ENCODE peak calls at places on chromosomes 6 and 20, in six cellular contexts. B is germinal center, N is GM03348, U is EL, F is SJSA1, L is NCI-H69. Z is an unnamed sample.

GRCh38 chr6:34360556-34360955 is 31.9 kb downstream of the NUDT3 start:
- DNase-seq in B (no peak), N (peak), U (peak), F (no peak), L (no peak), Z (no peak)

GRCh38 chr6:170456886-170457698 is 96.0 kb downstream of the PSMB1 start:
- DNase-seq in B (no peak), N (no peak), U (no peak), F (no peak), L (peak), Z (no peak)

GRCh38 chr6:133919362-133919761 is 30.4 kb downstream of the TCF21 start:
- DNase-seq in B (no peak), N (no peak), U (no peak), F (no peak), L (no peak), Z (no peak)

GRCh38 chr6:144415014-144415413 is 129.9 kb downstream of the UTRN start:
- DNase-seq in B (no peak), N (peak), U (peak), F (peak), L (peak), Z (no peak)

GRCh38 chr6:134182528-134182927 is 130.1 kb upstream of the SLC2A12 start:
- DNase-seq in B (no peak), N (no peak), U (no peak), F (no peak), L (peak), Z (no peak)

GRCh38 chr20:8128291-8129046 is 3.6 kb upstream of the PLCB1 start:
- DNase-seq in B (no peak), N (no peak), U (no peak), F (no peak), L (no peak), Z (no peak)

GRCh38 chr20:12597491-12597890 is 411.3 kb upstream of the SPTLC3 start:
- DNase-seq in B (no peak), N (no peak), U (no peak), F (no peak), L (no peak), Z (no peak)

GRCh38 chr20:57392130-57392445 is 892 bp downstream of the RBM38 start:
- DNase-seq in B (no peak), N (no peak), U (no peak), F (no peak), L (no peak), Z (peak)

GRCh38 chr6:97850458-97851218 is 567.6 kb upstream of the MMS22L start:
- DNase-seq in B (no peak), N (peak), U (no peak), F (no peak), L (peak), Z (no peak)

GRCh38 chr6:157148391-157149323 is 174.7 kb downstream of the TMEM242 start:
- DNase-seq in B (no peak), N (peak), U (peak), F (peak), L (peak), Z (no peak)

GRCh38 chr6:96301023-96301422 is 220.6 kb upstream of the UFL1 start:
- DNase-seq in B (no peak), N (no peak), U (no peak), F (no peak), L (peak), Z (no peak)

GRCh38 chr6:156427345-156427744 is 349.8 kb upstream of the ARID1B start:
- DNase-seq in B (no peak), N (no peak), U (peak), F (peak), L (peak), Z (no peak)

GRCh38 chr6:18262812-18263560 is 1.3 kb downstream of the DEK start:
- DNase-seq in B (peak), N (no peak), U (peak), F (peak), L (peak), Z (peak)

GRCh38 chr6:148509789-148510581 is 167.3 kb downstream of the SASH1 start:
- DNase-seq in B (no peak), N (peak), U (peak), F (peak), L (peak), Z (no peak)

GRCh38 chr6:53159558-53159957 is 10.9 kb upstream of the GCM1 start:
- DNase-seq in B (no peak), N (peak), U (peak), F (no peak), L (peak), Z (no peak)

GRCh38 chr20:14178952-14179351 is 158.5 kb downstream of the FLRT3 start:
- DNase-seq in B (no peak), N (peak), U (no peak), F (no peak), L (no peak), Z (no peak)

Z was measured in K562.